ENCODE peak calls at places on chromosomes 12 and 14, in five cellular contexts. I is mucosa of descending colon, U is HFF-Myc, V is left lung, P is A673. L is an unnamed sample.

GRCh38 chr14:59133202-59133601 is 55.3 kb upstream of the DAAM1 start:
- DNase-seq in V (no peak), P (no peak), I (no peak), U (no peak), L (peak; percentile 7)

GRCh38 chr14:96574633-96575191 is 72.5 kb downstream of the PAPOLA start:
- DNase-seq in V (no peak), P (peak; percentile 15), I (no peak), U (peak; percentile 55), L (peak; percentile 91)

GRCh38 chr12:66055837-66056319 is 74.7 kb downstream of the LLPH start:
- DNase-seq in I (no peak), V (no peak), P (no peak), U (no peak), L (peak; percentile 29)

GRCh38 chr14:52913271-52913670 is 37.6 kb downstream of the FERMT2 start:
- DNase-seq in P (no peak), U (no peak), V (no peak), I (no peak), L (peak; percentile 57)

GRCh38 chr12:53255993-53256392 is 12.1 kb upstream of the ESPL1 start:
- DNase-seq in P (no peak), U (no peak), I (no peak), V (no peak), L (no peak)

GRCh38 chr12:104011265-104011664 is 38.7 kb downstream of the GLT8D2 start:
- DNase-seq in U (peak; percentile 70), I (no peak), V (no peak), P (no peak), L (peak; percentile 95)

GRCh38 chr12:6056406-6057211 is 67.9 kb downstream of the VWF start:
- DNase-seq in V (no peak), P (peak; percentile 33), I (no peak), U (no peak), L (no peak)

GRCh38 chr14:73764881-73765280 is 50.7 kb upstream of the PNMA1 start:
- DNase-seq in I (peak; percentile 81), P (no peak), U (no peak), V (peak; percentile 85), L (peak; percentile 25)

GRCh38 chr14:61260939-61261776 is 20.0 kb downstream of the TMEM30B start:
- DNase-seq in I (no peak), P (no peak), V (no peak), U (peak; percentile 96), L (peak; percentile 94)

GRCh38 chr12:95633049-95633545 is 81.8 kb upstream of the USP44 start:
- DNase-seq in I (peak; percentile 72), V (peak; percentile 55), P (peak; percentile 58), U (no peak), L (peak; percentile 90)

GRCh38 chr12:12724421-12725085 is 7.4 kb downstream of the CDKN1B start:
- DNase-seq in U (no peak), I (no peak), P (no peak), V (peak; percentile 34), L (no peak)

GRCh38 chr14:87992349-87992719 is 648 bp downstream of the GALC start:
- DNase-seq in P (peak; percentile 14), I (no peak), U (no peak), V (peak; percentile 40), L (peak; percentile 30)

GRCh38 chr14:54803926-54804719 is 98.5 kb downstream of the GCH1 start:
- DNase-seq in P (no peak), V (no peak), I (no peak), U (no peak), L (no peak)

GRCh38 chr14:105315211-105315721 is 718 bp downstream of the PACS2 start:
- DNase-seq in V (peak; percentile 53), P (no peak), I (peak; percentile 76), U (no peak), L (no peak)

GRCh38 chr14:38868415-38869290 is 234.4 kb downstream of the SEC23A start:
- DNase-seq in I (no peak), U (no peak), V (no peak), P (no peak), L (no peak)
- H3K4me3 ChIP-seq in I (no peak overlapping the region), U (no peak overlapping the region), V (no peak overlapping the region), P (no peak overlapping the region), L (no peak overlapping the region)

GRCh38 chr14:99679543-99679942 is 4.6 kb upstream of the CYP46A1 start:
- DNase-seq in V (no peak), U (no peak), I (no peak), P (no peak), L (no peak)

GRCh38 chr14:99681832-99682148 is 2.3 kb upstream of the CYP46A1 start:
- DNase-seq in V (no peak), P (no peak), I (no peak), U (no peak), L (no peak)

GRCh38 chr14:99679111-99679510 is 5.0 kb upstream of the CYP46A1 start:
- DNase-seq in V (no peak), P (no peak), U (no peak), I (no peak), L (no peak)

GRCh38 chr14:99681101-99681831 is 2.8 kb upstream of the CYP46A1 start:
- DNase-seq in V (no peak), P (no peak), U (no peak), I (no peak), L (no peak)

GRCh38 chr14:99679996-99680395 is 4.1 kb upstream of the CYP46A1 start:
- DNase-seq in V (no peak), P (no peak), I (no peak), U (no peak), L (no peak)
- H3K4me3 ChIP-seq in V (no peak overlapping the region), P (no peak overlapping the region), I (no peak overlapping the region), U (no peak overlapping the region), L (no peak overlapping the region)

DNA sequence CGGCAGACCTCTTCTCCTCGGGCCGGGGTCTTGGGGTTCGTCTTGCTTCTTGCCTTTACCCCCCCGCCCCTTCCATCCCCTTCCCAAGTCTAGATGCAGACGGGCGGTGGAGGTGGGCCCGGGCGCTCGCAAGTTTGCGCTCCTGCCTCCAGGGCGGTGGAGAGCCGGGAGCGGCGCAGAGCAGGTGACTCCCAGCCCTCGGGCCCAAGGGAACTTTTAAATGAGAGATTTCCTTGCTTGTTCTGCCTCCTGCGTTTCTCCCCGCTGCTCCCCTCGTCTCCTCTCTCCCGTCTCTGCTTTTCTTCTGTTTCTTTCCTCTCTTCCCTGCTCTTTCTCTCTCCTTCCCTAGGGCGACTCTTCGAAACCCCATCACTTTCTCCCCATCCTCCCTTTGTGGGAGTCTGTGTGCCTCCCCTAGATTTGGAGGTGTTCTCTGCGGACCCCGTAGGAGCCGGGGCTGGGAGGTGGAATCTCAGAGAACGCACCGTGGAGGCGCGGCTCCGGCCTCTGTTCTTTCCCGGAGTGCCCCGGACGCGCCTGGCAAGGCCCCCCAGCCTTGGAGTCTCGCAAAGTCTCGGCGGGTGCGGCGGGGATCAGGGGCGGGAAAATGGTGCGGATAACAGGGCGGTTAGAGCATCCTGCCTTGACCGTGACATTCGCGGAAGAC is 114.7 kb upstream of the MYL2 start:
- DNase-seq in V (no peak), U (no peak), P (peak; percentile 75), I (no peak), L (no peak)
- H3K4me3 ChIP-seq in V (no peak overlapping the region), U (no peak overlapping the region), P (peak overlapping the region; percentile 76), I (no peak overlapping the region), L (no peak overlapping the region)

GRCh38 chr12:44542716-44543115 is 333.4 kb downstream of the NELL2 start:
- DNase-seq in P (no peak), I (no peak), V (no peak), U (no peak), L (no peak)
- H3K4me3 ChIP-seq in P (no peak overlapping the region), I (no peak overlapping the region), V (no peak overlapping the region), U (no peak overlapping the region), L (no peak overlapping the region)

GRCh38 chr14:22535916-22536315 is 53.1 kb downstream of the DAD1 start:
- DNase-seq in I (no peak), U (no peak), P (no peak), V (no peak), L (no peak)

GRCh38 chr14:22533739-22534359 is 55.2 kb downstream of the DAD1 start:
- DNase-seq in U (no peak), V (no peak), I (no peak), P (no peak), L (no peak)

GRCh38 chr14:22535126-22535525 is 53.9 kb downstream of the DAD1 start:
- DNase-seq in U (no peak), I (no peak), V (no peak), P (no peak), L (no peak)

GRCh38 chr14:22533057-22533704 is 55.8 kb downstream of the DAD1 start:
- DNase-seq in V (no peak), P (no peak), U (no peak), I (no peak), L (no peak)

DNA sequence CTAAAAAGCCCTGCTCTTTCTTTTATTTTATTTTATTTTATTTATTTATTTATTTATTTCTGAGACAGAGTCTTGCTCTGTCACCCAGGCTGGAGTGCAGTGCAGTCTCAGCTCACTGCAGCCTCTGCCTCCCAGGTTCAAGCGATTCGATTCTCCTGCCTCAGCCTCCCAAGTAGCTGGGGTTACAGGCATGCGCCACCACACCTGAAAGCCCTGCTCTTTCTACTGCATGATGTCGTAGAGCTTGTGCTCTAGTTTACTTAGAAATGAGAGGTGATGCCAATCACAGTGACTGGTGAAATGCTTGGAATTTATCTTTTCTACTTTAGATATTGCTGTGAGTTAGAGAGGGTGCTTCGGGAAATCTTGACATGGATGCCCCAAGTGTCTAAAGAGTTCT is 54.5 kb downstream of the DAD1 start:
- DNase-seq in I (no peak), V (no peak), U (no peak), P (no peak), L (no peak)
- H3K4me3 ChIP-seq in I (no peak overlapping the region), V (no peak overlapping the region), U (no peak overlapping the region), P (no peak overlapping the region), L (no peak overlapping the region)

GRCh38 chr14:75982724-75983358 is 1.0 kb upstream of the TGFB3 start:
- DNase-seq in P (peak; percentile 82), U (no peak), I (no peak), V (peak; percentile 69), L (peak; percentile 82)
- H3K4me3 ChIP-seq in P (peak overlapping the region; percentile 95), U (peak overlapping the region; percentile 62), I (no peak overlapping the region), V (peak overlapping the region; percentile 65), L (peak overlapping the region; percentile 63)

L was measured in fibroblast of mammary gland.